ENCODE peak calls at places on chromosomes 5 and 9, in seven cellular contexts. W, D, J, S, N, H and V are unnamed samples.

GRCh38 chr5:177312649-177313181 is 1.0 kb upstream of the MXD3 start:
- DNase-seq in W (no peak), D (no peak), J (peak; percentile 20), S (no peak), N (no peak), H (no peak), V (no peak)

GRCh38 chr5:180304431-180305375 is 12.8 kb upstream of the MAPK9 start:
- DNase-seq in W (no peak), D (no peak), J (no peak), S (no peak), N (no peak), H (no peak), V (no peak)

GRCh38 chr5:132074091-132074771 is 642 bp downstream of the CSF2 start:
- DNase-seq in W (no peak), D (no peak), J (no peak), S (no peak), N (no peak), H (no peak), V (no peak)

GRCh38 chr9:37433754-37434435 is 11.4 kb downstream of the GRHPR start:
- DNase-seq in W (no peak), D (no peak), J (peak; percentile 32), S (peak; percentile 64), N (no peak), H (no peak), V (no peak)

GRCh38 chr5:143196601-143197259 is 206.8 kb downstream of the NR3C1 start:
- DNase-seq in W (no peak), D (no peak), J (no peak), S (no peak), N (no peak), H (no peak), V (no peak)

GRCh38 chr9:17630531-17630949 is 51.7 kb downstream of the SH3GL2 start:
- DNase-seq in W (no peak), D (no peak), J (no peak), S (no peak), N (no peak), H (no peak), V (no peak)

GRCh38 chr9:127361561-127361960 is 35.4 kb upstream of the SLC2A8 start:
- DNase-seq in W (no peak), D (no peak), J (no peak), S (no peak), N (no peak), H (no peak), V (no peak)

GRCh38 chr9:98958271-98958989 is 14.7 kb downstream of the COL15A1 start:
- DNase-seq in W (no peak), D (no peak), J (no peak), S (no peak), N (no peak), H (no peak), V (no peak)

GRCh38 chr9:124003636-124004349 is 7.8 kb upstream of the LHX2 start:
- DNase-seq in W (no peak), D (no peak), J (no peak), S (no peak), N (no peak), H (no peak), V (no peak)

GRCh38 chr5:35198681-35199080 is 31.6 kb downstream of the PRLR start:
- DNase-seq in W (no peak), D (no peak), J (peak; percentile 5), S (no peak), N (no peak), H (no peak), V (no peak)

GRCh38 chr5:66932446-66932845 is 264.2 kb downstream of the CD180 start:
- DNase-seq in W (no peak), D (no peak), J (no peak), S (no peak), N (no peak), H (no peak), V (no peak)

GRCh38 chr5:96172436-96172835 is 210.8 kb upstream of the ELL2 start:
- DNase-seq in W (no peak), D (no peak), J (no peak), S (no peak), N (no peak), H (no peak), V (no peak)

GRCh38 chr9:92747459-92748232 is 17.0 kb downstream of the BICD2 start:
- DNase-seq in W (no peak), D (no peak), J (no peak), S (no peak), N (no peak), H (no peak), V (no peak)

GRCh38 chr5:129917224-129917623 is 13.0 kb downstream of the CHSY3 start:
- DNase-seq in W (no peak), D (no peak), J (no peak), S (no peak), N (no peak), H (no peak), V (no peak)

GRCh38 chr5:97550164-97550563 is 367.1 kb upstream of the RIOK2 start:
- DNase-seq in W (no peak), D (no peak), J (no peak), S (peak; percentile 17), N (no peak), H (no peak), V (no peak)

GRCh38 chr5:154701181-154701580 is 54.0 kb upstream of the LARP1 start:
- DNase-seq in W (no peak), D (no peak), J (no peak), S (no peak), N (no peak), H (no peak), V (no peak)

GRCh38 chr5:137137013-137137632 is 362.0 kb downstream of the SPOCK1 start:
- DNase-seq in W (no peak), D (no peak), J (peak; percentile 54), S (no peak), N (no peak), H (no peak), V (no peak)

GRCh38 chr5:10563132-10563939 is 534 bp upstream of the ANKRD33B start:
- DNase-seq in W (no peak), D (no peak), J (peak; percentile 66), S (peak; percentile 42), N (peak; percentile 12), H (peak; percentile 62), V (peak; percentile 60)

GRCh38 chr5:84430863-84431663 is 46.4 kb upstream of the EDIL3 start:
- DNase-seq in W (no peak), D (no peak), J (no peak), S (no peak), N (no peak), H (no peak), V (no peak)

GRCh38 chr5:84433461-84433860 is 48.8 kb upstream of the EDIL3 start:
- DNase-seq in W (no peak), D (no peak), J (no peak), S (no peak), N (no peak), H (no peak), V (no peak)

GRCh38 chr5:84437673-84438315 is 53.1 kb upstream of the EDIL3 start:
- DNase-seq in W (no peak), D (no peak), J (no peak), S (no peak), N (no peak), H (no peak), V (no peak)

GRCh38 chr5:84438456-84438855 is 53.8 kb upstream of the EDIL3 start:
- DNase-seq in W (no peak), D (no peak), J (no peak), S (no peak), N (no peak), H (no peak), V (no peak)

GRCh38 chr5:84436866-84437265 is 52.2 kb upstream of the EDIL3 start:
- DNase-seq in W (no peak), D (no peak), J (no peak), S (no peak), N (no peak), H (no peak), V (no peak)
- H3K27ac ChIP-seq in W (no peak overlapping the region), D (no peak overlapping the region), J (no peak overlapping the region), S (no peak overlapping the region), N (no peak overlapping the region), H (no peak overlapping the region), V (no peak overlapping the region)

GRCh38 chr9:137141050-137141810 is 2.3 kb downstream of the GRIN1 start:
- DNase-seq in W (no peak), D (no peak), J (no peak), S (no peak), N (no peak), H (no peak), V (no peak)
- H3K27me3 ChIP-seq in W (peaks cover 12% of the 10 kb centered on the region), D (peaks cover 72% of the 10 kb centered on the region), J (peaks cover 92% of the 10 kb centered on the region), S (peaks cover 87% of the 10 kb centered on the region), N (peaks cover 16% of the 10 kb centered on the region), H (peaks cover 90% of the 10 kb centered on the region), V (peaks cover 48% of the 10 kb centered on the region)

DNA sequence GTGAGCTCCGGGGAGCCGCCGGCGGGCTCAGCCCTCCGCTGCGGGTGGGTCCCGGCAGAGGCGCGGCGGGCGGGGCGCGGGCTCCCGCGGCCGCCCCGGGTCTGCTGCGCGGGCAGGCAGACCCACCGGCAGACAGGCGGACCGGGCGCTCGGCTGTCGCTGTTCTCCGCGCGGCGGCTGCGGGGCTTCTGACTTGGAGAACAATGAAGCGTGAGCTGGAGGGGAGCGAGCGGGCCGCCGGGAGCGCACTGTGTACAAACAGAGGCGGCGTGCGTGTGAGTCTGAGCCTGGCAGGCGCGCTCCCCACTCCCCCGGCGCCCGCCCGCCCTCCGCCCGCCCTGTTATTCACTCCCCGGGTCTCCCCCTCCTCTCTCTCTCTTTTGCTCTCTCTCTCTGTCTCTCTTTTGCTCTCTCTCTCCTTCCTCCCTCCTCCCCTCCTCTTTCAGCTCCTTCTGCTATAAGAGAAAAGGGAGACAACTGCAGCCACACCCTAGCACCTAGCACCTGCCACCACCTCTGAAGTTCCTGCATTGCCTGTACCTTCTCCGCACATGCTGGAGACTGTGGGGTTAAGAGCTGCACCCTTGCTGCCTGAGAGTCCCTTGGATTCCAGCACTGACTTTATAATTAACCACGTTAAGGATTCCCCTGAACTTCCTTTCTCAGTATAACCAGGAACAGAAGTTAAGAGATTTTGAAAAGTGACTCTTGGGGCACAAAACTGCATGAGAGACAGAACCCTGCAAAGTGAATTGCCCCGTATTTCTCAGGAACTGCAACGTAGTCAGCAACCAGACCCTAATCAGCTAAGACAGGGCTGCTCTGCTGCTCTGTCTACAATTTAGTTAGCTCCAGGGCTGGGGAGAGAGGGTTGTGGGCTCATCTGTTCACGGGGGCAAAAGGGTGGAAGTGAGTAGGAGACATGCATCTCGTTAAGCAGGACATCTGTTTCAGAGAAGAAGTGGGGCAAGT is at the start of gene EDIL3:
- DNase-seq in W (no peak), D (no peak), J (peak; percentile 80), S (peak; percentile 59), N (no peak), H (no peak), V (no peak)
- H3K27ac ChIP-seq in W (peak within 1 kb of the TSS; percentile 31), D (no peak within 1 kb of the TSS), J (no peak within 1 kb of the TSS), S (no peak within 1 kb of the TSS), N (no peak within 1 kb of the TSS), H (peak within 1 kb of the TSS; percentile 10), V (no peak within 1 kb of the TSS)

GRCh38 chr5:172553167-172553566 is 87.9 kb upstream of the NEURL1B start:
- DNase-seq in W (no peak), D (no peak), J (no peak), S (no peak), N (no peak), H (no peak), V (no peak)

GRCh38 chr5:172554562-172554961 is 86.5 kb upstream of the NEURL1B start:
- DNase-seq in W (no peak), D (no peak), J (no peak), S (no peak), N (no peak), H (no peak), V (no peak)

GRCh38 chr5:172556262-172556661 is 84.8 kb upstream of the NEURL1B start:
- DNase-seq in W (no peak), D (no peak), J (no peak), S (no peak), N (no peak), H (no peak), V (no peak)

GRCh38 chr5:172550996-172551395 is 90.1 kb upstream of the NEURL1B start:
- DNase-seq in W (no peak), D (no peak), J (no peak), S (no peak), N (no peak), H (no peak), V (no peak)

GRCh38 chr5:172553838-172554344 is 87.2 kb upstream of the NEURL1B start:
- DNase-seq in W (no peak), D (no peak), J (no peak), S (no peak), N (no peak), H (no peak), V (no peak)
- H3K27me3 ChIP-seq in W (no peaks in the 10 kb centered on the region), D (no peaks in the 10 kb centered on the region), J (no peaks in the 10 kb centered on the region), S (peaks cover 9% of the 10 kb centered on the region), N (no peaks in the 10 kb centered on the region), H (no peaks in the 10 kb centered on the region), V (no peaks in the 10 kb centered on the region)